ENCODE peak calls at places on chromosomes 6 and 20, in eight cellular contexts. D is psoas muscle; S is fibroblast of lung; W is CD8-positive, alpha-beta T cell; K is spleen; U is PC-3; Q is ovary; Z is left ventricle myocardium inferior. H is an unnamed sample. For H3K27me3, the result is how much of the 10 kb centered on the place peaks cover.

GRCh38 chr20:35279533-35280174 is 1.7 kb upstream of the MMP24OS start:
- DNase-seq in K (no peak), W (no peak), U (no peak), D (no peak), Q (no peak), Z (no peak), S (no peak), H (no peak)

GRCh38 chr20:17822039-17822438 is 122.3 kb downstream of the BANF2 start:
- DNase-seq in Q (no peak), W (no peak), D (no peak), S (peak), Z (no peak), U (peak), K (no peak), H (no peak)

GRCh38 chr20:56987992-56988391 is 278.4 kb downstream of the BMP7 start:
- DNase-seq in W (no peak), K (no peak), D (no peak), S (no peak), Z (no peak), U (peak), Q (no peak), H (no peak)

GRCh38 chr6:160028487-160029275 is 59.8 kb downstream of the IGF2R start:
- DNase-seq in U (no peak), D (no peak), W (no peak), Z (no peak), Q (no peak), K (no peak), S (no peak), H (no peak)

GRCh38 chr20:1851396-1851795 is 43.8 kb upstream of the SIRPA start:
- DNase-seq in Q (no peak), U (no peak), W (no peak), K (no peak), Z (no peak), D (no peak), S (no peak), H (no peak)

GRCh38 chr6:41705996-41706835 is 29.2 kb downstream of the TFEB start:
- DNase-seq in U (peak), Z (peak), W (peak), K (peak), S (peak), Q (peak), D (peak), H (peak)

GRCh38 chr6:130372786-130373185 is 7.0 kb downstream of the TMEM200A start:
- DNase-seq in Q (no peak), S (no peak), U (no peak), K (no peak), Z (no peak), D (no peak), W (no peak), H (no peak)

GRCh38 chr6:122947355-122947754 is 48.7 kb upstream of the CLVS2 start:
- DNase-seq in K (no peak), Z (no peak), Q (no peak), S (no peak), W (no peak), D (no peak), U (peak), H (peak)

GRCh38 chr6:155485756-155486155 is 30.1 kb upstream of the NOX3 start:
- DNase-seq in Q (no peak), W (no peak), S (no peak), K (no peak), U (no peak), Z (no peak), D (no peak), H (no peak)

GRCh38 chr20:33674294-33675126 is at the start of gene NECAB3:
- DNase-seq in U (peak), K (peak), Z (peak), W (peak), D (peak), S (peak), Q (peak), H (peak)

DNA sequence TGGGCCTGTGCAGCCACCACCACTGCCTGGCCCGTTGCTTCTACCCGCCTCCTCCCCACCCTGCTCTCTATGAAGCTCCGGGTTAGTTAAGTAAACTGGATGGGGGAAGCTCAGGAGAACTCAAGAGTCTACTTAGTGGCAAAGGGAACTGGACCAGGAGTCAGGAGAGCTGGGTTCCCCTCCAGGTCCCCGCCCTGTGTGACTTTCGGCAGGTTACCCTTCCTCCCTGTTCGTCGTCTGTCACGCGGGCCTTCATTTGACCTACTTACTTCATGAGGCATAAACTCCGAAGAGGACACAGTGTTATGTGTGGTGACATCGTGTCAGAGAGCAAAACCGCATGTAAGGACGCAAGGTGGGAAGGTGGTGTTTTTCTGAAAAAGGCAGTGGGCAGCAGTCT is 75.3 kb downstream of the TCP11 start:
- DNase-seq in Z (no peak), Q (no peak), S (no peak), D (peak), U (no peak), K (no peak), W (no peak), H (no peak)
- H3K27me3 ChIP-seq in Z (under half), Q (under half), S (under half), D (under half), U (under half), K (under half), W (under half), H (under half)

GRCh38 chr20:58135441-58136170 is 92.8 kb downstream of the ANKRD60 start:
- DNase-seq in U (peak), Z (no peak), S (peak), D (no peak), W (no peak), K (no peak), Q (peak), H (no peak)

GRCh38 chr20:58131111-58131510 is 97.3 kb downstream of the ANKRD60 start:
- DNase-seq in U (peak), K (no peak), Q (peak), W (no peak), D (no peak), Z (no peak), S (peak), H (no peak)

GRCh38 chr20:58131581-58132142 is 96.8 kb downstream of the ANKRD60 start:
- DNase-seq in D (no peak), Z (no peak), K (no peak), S (peak), W (no peak), Q (no peak), U (peak), H (no peak)

GRCh38 chr20:58130574-58130973 is 97.9 kb downstream of the ANKRD60 start:
- DNase-seq in W (no peak), U (no peak), Q (no peak), Z (no peak), D (no peak), K (no peak), S (peak), H (no peak)

GRCh38 chr20:58133020-58133419 is 95.4 kb downstream of the ANKRD60 start:
- DNase-seq in W (no peak), Z (no peak), D (no peak), K (no peak), U (peak), S (no peak), Q (no peak), H (no peak)
- TF ChIP-seq CTCF in W (no peak), Z (no peak), D (no peak), K (no peak), U (peak), S (peak), Q (no peak), H (no peak)

DNA sequence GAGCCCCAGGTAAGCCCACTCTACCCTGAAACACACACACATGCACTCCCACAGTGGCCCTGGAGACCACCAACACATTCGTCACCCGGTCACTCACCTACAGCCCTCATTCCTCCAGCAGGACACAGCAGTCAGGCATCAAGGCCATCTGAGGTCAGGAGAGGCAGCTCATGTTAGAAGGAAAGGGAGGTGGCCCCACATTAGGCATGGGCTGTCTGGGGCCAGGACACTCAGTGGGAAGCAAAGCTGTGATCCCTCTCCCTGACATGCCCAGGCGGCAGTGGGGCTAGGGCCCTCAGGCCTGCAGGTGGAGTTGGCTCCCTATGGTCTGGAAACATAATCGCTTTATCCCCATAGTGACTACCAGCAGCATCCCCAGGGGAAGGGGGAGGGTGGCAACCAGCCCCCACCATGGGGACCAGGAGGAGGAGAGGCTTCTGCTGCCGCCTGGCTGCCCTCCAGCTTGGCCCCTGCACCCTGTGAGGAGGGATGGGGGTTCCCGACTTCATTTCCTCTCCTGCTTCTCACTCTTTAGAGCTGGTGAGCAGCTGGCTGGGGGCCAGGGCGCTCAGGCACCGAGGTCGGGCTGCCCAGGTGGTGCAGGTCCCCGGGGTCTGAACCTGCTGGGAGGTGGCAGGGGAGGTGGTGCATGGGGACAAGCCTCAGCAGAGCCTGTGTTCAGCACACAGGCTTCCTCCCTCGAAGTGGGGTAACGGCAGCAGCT is 76.6 kb upstream of the CST7 start:
- DNase-seq in Q (no peak), D (no peak), W (no peak), Z (no peak), K (no peak), S (no peak), U (no peak), H (peak)
- H3K4me3 ChIP-seq in Q (no peak), D (no peak), W (no peak), Z (no peak), K (no peak), S (no peak), U (no peak), H (no peak)

GRCh38 chr20:46035713-46036112 is 6.7 kb downstream of the SLC12A5 start:
- DNase-seq in S (no peak), Z (no peak), D (no peak), K (no peak), W (no peak), U (no peak), Q (no peak), H (no peak)
- H3K27me3 ChIP-seq in S (under half), Z (half or more), D (under half), K (under half), W (under half), U (under half), Q (under half), H (under half)

DNA sequence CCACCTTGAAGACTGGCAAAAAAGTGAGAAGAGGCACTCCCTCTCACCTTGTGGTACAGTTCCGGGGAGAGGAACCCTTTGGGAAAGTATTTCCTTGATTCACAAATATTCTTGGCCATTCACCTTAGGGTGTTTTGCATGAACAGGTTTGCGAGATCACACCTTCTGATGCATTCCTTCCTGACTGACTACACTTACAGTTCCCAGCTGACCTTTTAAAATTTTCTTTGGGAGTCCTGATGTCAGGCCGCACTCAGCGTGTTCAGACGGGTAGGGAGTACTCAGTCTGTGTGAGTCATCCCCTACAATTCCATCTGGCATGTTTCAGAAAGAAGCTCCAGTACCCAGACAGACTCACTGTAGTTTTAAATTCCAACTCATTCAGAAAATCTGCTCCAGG is 1.7 kb downstream of the ADGRF4 start:
- DNase-seq in D (no peak), S (peak), U (peak), Z (no peak), W (no peak), Q (no peak), K (no peak), H (no peak)
- TF ChIP-seq CTCF in D (no peak), S (no peak), U (no peak), Z (no peak), W (no peak), Q (no peak), K (no peak), H (no peak)

GRCh38 chr6:157813757-157814455 is 9.1 kb upstream of the SNX9 start:
- DNase-seq in W (no peak), S (peak), D (no peak), Q (no peak), K (no peak), Z (no peak), U (peak), H (no peak)

GRCh38 chr6:157813191-157813590 is 9.9 kb upstream of the SNX9 start:
- DNase-seq in S (peak), D (no peak), K (no peak), Q (peak), Z (peak), W (no peak), U (no peak), H (peak)

GRCh38 chr6:157812425-157813171 is 10.4 kb upstream of the SNX9 start:
- DNase-seq in W (no peak), Z (no peak), Q (no peak), U (no peak), D (no peak), K (no peak), S (no peak), H (no peak)

GRCh38 chr6:157811476-157812173 is 11.4 kb upstream of the SNX9 start:
- DNase-seq in Z (no peak), U (no peak), Q (no peak), W (no peak), S (peak), K (no peak), D (no peak), H (no peak)

DNA sequence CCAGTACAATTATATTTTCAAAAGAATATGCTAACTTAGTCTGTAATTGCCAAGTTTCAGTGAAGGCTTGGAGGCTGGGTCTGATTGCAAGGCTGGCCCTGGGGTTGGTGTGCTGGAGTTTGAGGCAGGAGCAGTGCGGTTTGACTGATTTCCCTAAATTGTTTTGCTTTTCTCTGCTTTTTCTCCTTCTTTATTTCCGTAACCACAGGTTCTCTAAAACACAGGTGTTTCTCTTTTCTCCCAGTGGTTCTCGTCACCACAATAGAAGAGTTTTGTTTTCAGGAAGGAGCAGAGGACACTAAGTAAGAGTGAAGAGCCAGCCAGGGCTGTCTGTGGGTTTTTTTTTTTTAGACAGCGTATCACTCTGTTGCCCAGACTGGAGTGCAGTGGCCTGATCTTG is 8.2 kb upstream of the SNX9 start:
- DNase-seq in W (no peak), U (no peak), K (no peak), D (no peak), S (no peak), Q (no peak), Z (no peak), H (no peak)
- H3K4me3 ChIP-seq in W (no peak), U (no peak), K (no peak), D (no peak), S (no peak), Q (no peak), Z (no peak), H (no peak)

GRCh38 chr6:10384064-10384317 is 30.9 kb downstream of the TFAP2A start:
- DNase-seq in D (no peak), U (no peak), Q (no peak), S (no peak), K (no peak), W (no peak), Z (no peak), H (no peak)

GRCh38 chr6:10382322-10382721 is 32.6 kb downstream of the TFAP2A start:
- DNase-seq in W (no peak), Q (no peak), U (no peak), S (no peak), D (no peak), K (no peak), Z (no peak), H (no peak)

GRCh38 chr6:10382728-10383127 is 32.1 kb downstream of the TFAP2A start:
- DNase-seq in S (no peak), W (no peak), K (no peak), Q (no peak), Z (no peak), U (no peak), D (no peak), H (no peak)

GRCh38 chr6:10384333-10384718 is 30.5 kb downstream of the TFAP2A start:
- DNase-seq in S (no peak), W (no peak), Z (no peak), Q (no peak), K (no peak), D (no peak), U (no peak), H (no peak)

DNA sequence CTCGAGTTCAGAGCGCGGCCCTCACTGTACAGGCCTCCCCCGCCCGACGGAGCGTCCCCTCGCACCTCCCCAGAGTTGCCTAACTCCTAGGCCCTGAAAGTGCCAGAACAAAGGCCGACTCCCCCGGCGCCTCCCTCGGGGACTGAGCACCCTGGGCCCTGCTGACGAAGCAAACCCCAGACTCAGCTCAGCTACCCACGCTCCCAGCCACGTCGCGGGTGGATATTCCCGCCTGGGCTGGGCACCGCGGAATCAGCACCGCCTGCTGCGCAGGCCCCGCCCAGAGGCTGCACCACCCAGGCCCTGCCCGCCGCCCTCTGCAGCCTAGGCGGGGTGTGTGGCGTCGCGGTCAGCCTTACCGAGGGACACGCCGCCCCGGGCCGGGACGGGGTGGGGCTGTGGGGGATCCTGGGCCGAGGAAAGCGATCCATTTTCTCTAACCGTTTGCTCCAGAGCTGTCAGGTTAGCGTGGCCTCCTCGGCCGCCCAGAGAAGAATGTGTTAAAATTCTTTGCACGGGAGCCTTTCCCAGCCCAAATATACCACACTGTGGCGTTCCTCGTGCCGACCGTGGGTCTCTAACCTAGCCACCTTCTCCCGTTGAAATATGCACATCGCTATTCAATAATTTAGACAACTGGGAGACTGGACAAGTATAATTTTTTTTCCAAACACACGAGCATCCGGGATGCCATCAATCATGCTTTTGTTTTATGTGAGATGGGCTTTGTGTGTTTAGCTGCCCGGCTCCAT is 31.4 kb downstream of the TFAP2A start:
- DNase-seq in K (no peak), U (peak), S (no peak), Q (no peak), Z (no peak), D (no peak), W (no peak), H (no peak)
- H3K27me3 ChIP-seq in K (half or more), U (under half), S (under half), Q (under half), Z (half or more), D (under half), W (half or more), H (under half)

GRCh38 chr20:45392733-45393132 is 14.6 kb upstream of the TP53TG5 start:
- DNase-seq in Q (no peak), S (no peak), K (no peak), Z (no peak), D (no peak), W (no peak), U (peak), H (no peak)
- TF ChIP-seq CTCF in Q (no peak), S (no peak), K (no peak), Z (peak), D (no peak), W (no peak), U (peak), H (no peak)

DNA sequence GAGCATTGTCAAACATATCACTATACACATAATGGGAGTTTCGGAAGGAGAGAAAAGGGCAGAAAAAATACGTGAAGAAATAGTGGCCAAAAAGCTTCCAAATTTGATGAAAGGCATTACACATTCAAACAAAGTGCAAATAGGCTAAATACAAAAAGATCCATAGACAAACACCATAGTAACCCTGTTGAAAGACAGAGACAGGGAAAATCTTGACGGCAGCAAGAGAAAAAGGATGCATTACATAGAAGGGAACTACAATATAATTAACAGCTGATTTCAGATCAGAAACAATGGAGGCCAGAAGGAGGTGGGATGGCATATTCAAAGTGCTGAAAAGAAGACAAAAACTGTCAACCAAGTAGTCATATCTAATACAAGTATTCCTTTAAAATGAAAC is 170.8 kb downstream of the MRPL14 start:
- DNase-seq in W (no peak), K (no peak), D (no peak), S (no peak), Q (no peak), U (no peak), Z (no peak), H (no peak)
- H3K4me3 ChIP-seq in W (no peak), K (no peak), D (no peak), S (no peak), Q (no peak), U (no peak), Z (no peak), H (no peak)

H was measured in testis.